ENCODE peak calls at places on chromosomes 4 and X, in four cellular contexts. P is heart left ventricle, T is fibroblast of mammary gland, Z is upper lobe of right lung. W is an unnamed sample.

GRCh38 chr4:21801661-21802355 is 146.8 kb downstream of the KCNIP4 start:
- DNase-seq in P (no peak), T (no peak), Z (no peak), W (no peak)

GRCh38 chrX:86910602-86911311 is 606.8 kb upstream of the KLHL4 start:
- DNase-seq in T (no peak), Z (no peak), P (no peak), W (no peak)

GRCh38 chrX:105191878-105192277 is 28.6 kb downstream of the TEX13A start:
- DNase-seq in P (no peak), Z (no peak), T (peak; percentile 23), W (peak; percentile 2)

GRCh38 chr4:159420162-159421057 is 317.5 kb downstream of the RAPGEF2 start:
- DNase-seq in T (no peak), Z (no peak), P (no peak), W (no peak)

GRCh38 chrX:106139048-106139447 is 29.1 kb upstream of the PWWP3B start:
- DNase-seq in Z (no peak), T (no peak), P (no peak), W (no peak)

GRCh38 chr4:4752576-4753401 is 106.7 kb upstream of the MSX1 start:
- DNase-seq in T (no peak), P (no peak), Z (peak; percentile 12), W (no peak)

GRCh38 chrX:76428243-76429130 is 977 bp downstream of the MAGEE1 start:
- DNase-seq in T (no peak), Z (peak; percentile 48), P (peak; percentile 14), W (peak; percentile 33)

GRCh38 chr4:26062221-26062620 is 148.2 kb downstream of the SMIM20 start:
- DNase-seq in Z (no peak), T (peak; percentile 55), P (no peak), W (no peak)

GRCh38 chr4:145734051-145734450 is 54.1 kb downstream of the C4orf51 start:
- DNase-seq in P (no peak), Z (no peak), T (peak; percentile 30), W (no peak)

GRCh38 chr4:1013225-1014073 is 2.0 kb downstream of the FGFRL1 start:
- DNase-seq in P (no peak), T (no peak), Z (no peak), W (no peak)

GRCh38 chr4:16194199-16194598 is 32.1 kb downstream of the TAPT1 start:
- DNase-seq in Z (no peak), T (peak; percentile 56), P (no peak), W (no peak)

GRCh38 chr4:110371016-110371795 is 104.7 kb upstream of the ENPEP start:
- DNase-seq in Z (no peak), T (no peak), P (no peak), W (no peak)

GRCh38 chrX:15988661-15989603 is 134.3 kb upstream of the AP1S2 start:
- DNase-seq in Z (no peak), P (no peak), T (peak; percentile 85), W (no peak)

GRCh38 chr4:72375050-72375736 is 193.8 kb downstream of the ADAMTS3 start:
- DNase-seq in Z (no peak), P (no peak), T (peak; percentile 70), W (no peak)

GRCh38 chr4:8859550-8860095 is 12.0 kb downstream of the HMX1 start:
- DNase-seq in Z (no peak), P (no peak), T (no peak), W (peak; percentile 17)

GRCh38 chr4:5905714-5906113 is 12.8 kb upstream of the CRMP1 start:
- DNase-seq in T (no peak), P (no peak), Z (no peak), W (no peak)

GRCh38 chrX:71366674-71367256 is 608 bp downstream of the TAF1 start:
- DNase-seq in T (no peak), P (peak; percentile 17), Z (peak; percentile 65), W (peak; percentile 36)

GRCh38 chrX:65674351-65674893 is 7.0 kb downstream of the MSN start:
- DNase-seq in P (no peak), Z (no peak), T (peak; percentile 65), W (no peak)

GRCh38 chrX:91434351-91435168 is at the start of gene PABPC5:
- DNase-seq in Z (peak; percentile 68), P (peak; percentile 74), T (peak; percentile 84), W (peak; percentile 24)

DNA sequence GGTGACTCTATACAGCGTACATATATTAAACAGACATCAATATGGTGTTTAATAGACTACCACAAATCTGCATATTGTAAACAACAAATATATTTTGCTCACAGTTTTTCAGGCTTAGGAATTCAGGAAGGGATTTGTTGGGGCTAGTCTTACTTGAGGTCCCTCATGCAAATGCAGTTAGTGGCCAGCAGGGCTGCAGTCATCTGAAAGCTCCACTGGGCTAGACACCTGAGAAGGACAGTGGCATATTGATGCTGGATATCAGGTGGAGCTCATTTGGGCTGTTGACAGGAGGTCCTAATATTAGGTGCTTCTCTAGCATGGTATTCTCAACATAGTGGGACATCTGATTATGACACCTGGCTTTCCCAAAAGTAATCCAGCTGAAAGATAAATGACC is 493.8 kb upstream of the PABPC4L start:
- DNase-seq in P (no peak), Z (no peak), T (no peak), W (no peak)
- TF ChIP-seq CTCF in P (no peak), Z (no peak), T (no peak), W (no peak)

GRCh38 chr4:53804719-53805118 is 213.4 kb upstream of the LNX1 start:
- DNase-seq in Z (peak; percentile 68), P (no peak), T (peak; percentile 27), W (peak; percentile 86)
- TF ChIP-seq CTCF in Z (peak; percentile 52), P (peak; percentile 41), T (peak; percentile 33), W (peak; percentile 61)

DNA sequence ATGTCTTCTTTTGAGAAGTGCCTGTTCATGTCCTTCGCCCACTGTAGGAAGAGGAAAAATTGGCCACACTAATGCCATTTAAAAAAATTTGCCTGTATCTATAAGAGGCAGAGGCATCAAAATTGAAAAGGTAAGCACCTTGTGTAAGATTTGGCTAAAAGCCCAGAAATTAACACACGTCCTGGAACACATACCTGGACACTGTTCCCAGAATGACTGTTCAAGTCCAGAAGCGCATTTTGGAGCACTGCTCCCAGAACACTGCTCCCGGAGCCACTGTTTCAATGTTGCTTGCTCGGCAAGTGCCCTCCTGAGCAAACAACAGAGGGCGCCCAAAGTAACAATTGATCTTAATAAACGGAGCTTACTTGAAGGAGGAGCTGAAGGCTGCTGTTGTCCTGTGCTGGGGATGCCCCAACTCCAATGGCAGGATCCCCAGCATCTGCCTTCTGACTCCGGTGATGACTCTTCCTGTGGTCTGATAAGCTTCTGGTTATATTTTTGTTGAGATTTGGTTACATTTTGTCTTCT is 1958.6 kb downstream of the C4orf33 start:
- DNase-seq in P (no peak), Z (no peak), T (no peak), W (no peak)
- TF ChIP-seq CTCF in P (no peak), Z (no peak), T (no peak), W (no peak)

GRCh38 chr4:158268553-158268952 is 58.3 kb downstream of the TMEM144 start:
- DNase-seq in T (no peak), P (no peak), Z (no peak), W (no peak)
- TF ChIP-seq CTCF in T (no peak), P (no peak), Z (no peak), W (no peak)

GRCh38 chr4:88791274-88791673 is 93.6 kb upstream of the NAP1L5 start:
- DNase-seq in P (no peak), Z (no peak), T (peak; percentile 45), W (no peak)
- TF ChIP-seq CTCF in P (peak; percentile 41), Z (no peak), T (peak; percentile 7), W (no peak)

GRCh38 chr4:2281575-2282343 is 19.9 kb upstream of the MXD4 start:
- DNase-seq in Z (no peak), T (no peak), P (no peak), W (peak; percentile 38)
- TF ChIP-seq CTCF in Z (no peak), T (peak; percentile 25), P (no peak), W (no peak)

W was measured in mucosa of descending colon.